ENCODE peak calls at places on chromosomes 12 and 14, in four cellular contexts. M, E, U and V are unnamed samples.
A peak's percentile ranks its signal among the peaks of the same experiment; 100 is the strongest.

GRCh38 chr12:8609061-8609570 is 3.5 kb downstream of the AICDA start:
- DNase-seq in M (no peak), E (no peak), U (peak; percentile 77), V (peak; percentile 63)

GRCh38 chr12:25458047-25458552 is 95.0 kb downstream of the LMNTD1 start:
- DNase-seq in M (no peak), E (no peak), U (peak; percentile 81), V (no peak)

GRCh38 chr12:71477609-71478008 is 38.0 kb downstream of the LGR5 start:
- DNase-seq in M (no peak), E (no peak), U (no peak), V (no peak)

GRCh38 chr14:105247715-105248367 is 492 bp upstream of the BTBD6 start:
- DNase-seq in M (no peak), E (no peak), U (no peak), V (no peak)

GRCh38 chr14:80850197-80850814 is 91.2 kb downstream of the CEP128 start:
- DNase-seq in M (no peak), E (no peak), U (peak; percentile 67), V (peak; percentile 6)

GRCh38 chr12:51011960-51012359 is 14.2 kb downstream of the SLC11A2 start:
- DNase-seq in M (no peak), E (no peak), U (no peak), V (no peak)

GRCh38 chr12:81395431-81395830 is 317.6 kb downstream of the ACSS3 start:
- DNase-seq in M (no peak), E (no peak), U (no peak), V (no peak)

GRCh38 chr12:132560831-132561783 is 49.3 kb downstream of the LRCOL1 start:
- DNase-seq in M (peak; percentile 72), E (no peak), U (peak; percentile 61), V (peak; percentile 93)

GRCh38 chr14:72909163-72909562 is 15.3 kb upstream of the DPF3 start:
- DNase-seq in M (no peak), E (no peak), U (no peak), V (no peak)

GRCh38 chr12:108371801-108372344 is 32.8 kb upstream of the CMKLR1 start:
- DNase-seq in M (no peak), E (peak; percentile 81), U (peak; percentile 56), V (no peak)

GRCh38 chr14:83733670-83734069 is 1796.3 kb upstream of the FLRT2 start:
- DNase-seq in M (no peak), E (no peak), U (no peak), V (no peak)

GRCh38 chr12:87678453-87678852 is 350.7 kb downstream of the C12orf50 start:
- DNase-seq in M (no peak), E (no peak), U (peak; percentile 66), V (no peak)

GRCh38 chr14:20429801-20430669 is 5.9 kb downstream of the KLHL33 start:
- DNase-seq in M (no peak), E (no peak), U (no peak), V (no peak)

GRCh38 chr14:65179918-65180724 is 77.8 kb upstream of the MAX start:
- DNase-seq in M (peak; percentile 82), E (peak; percentile 84), U (peak; percentile 90), V (peak; percentile 66)

GRCh38 chr14:36658091-36659009 is 3.3 kb upstream of the PAX9 start:
- DNase-seq in M (no peak), E (no peak), U (no peak), V (no peak)

GRCh38 chr12:107598906-107599305 is 86.7 kb upstream of the PWP1 start:
- DNase-seq in M (no peak), E (peak; percentile 11), U (no peak), V (no peak)

GRCh38 chr14:54366726-54367707 is 29.8 kb upstream of the CDKN3 start:
- DNase-seq in M (no peak), E (no peak), U (peak; percentile 86), V (peak; percentile 50)

GRCh38 chr12:126798449-126798848 is 1468.5 kb upstream of the TMEM132C start:
- DNase-seq in M (no peak), E (no peak), U (no peak), V (no peak)

GRCh38 chr12:7143564-7143963 is 13.4 kb downstream of the CLSTN3 start:
- DNase-seq in M (no peak), E (peak; percentile 45), U (no peak), V (no peak)

GRCh38 chr12:97960741-97961608 is 498.4 kb downstream of the RMST start:
- DNase-seq in M (no peak), E (no peak), U (peak; percentile 5), V (peak; percentile 35)

GRCh38 chr12:41100572-41100971 is 87.5 kb upstream of the PDZRN4 start:
- DNase-seq in M (no peak), E (no peak), U (no peak), V (no peak)

GRCh38 chr12:117466677-117467362 is 105.4 kb upstream of the NOS1 start:
- DNase-seq in M (no peak), E (no peak), U (no peak), V (no peak)

GRCh38 chr12:1644523-1645438 is 15.8 kb downstream of the WNT5B start:
- DNase-seq in M (no peak), E (peak; percentile 87), U (peak; percentile 84), V (no peak)

GRCh38 chr12:100267603-100268281 is 765 bp downstream of the SCYL2 start:
- DNase-seq in M (no peak), E (no peak), U (peak; percentile 51), V (peak; percentile 24)

GRCh38 chr14:103801459-103801858 is 45.9 kb downstream of the PPP1R13B start:
- DNase-seq in M (no peak), E (no peak), U (peak; percentile 51), V (no peak)

GRCh38 chr12:113185180-113186032 is at the start of the genes DDX54 and RITA1:
- DNase-seq in M (peak; percentile 91), E (peak; percentile 86), U (peak; percentile 83), V (peak; percentile 86)

DNA sequence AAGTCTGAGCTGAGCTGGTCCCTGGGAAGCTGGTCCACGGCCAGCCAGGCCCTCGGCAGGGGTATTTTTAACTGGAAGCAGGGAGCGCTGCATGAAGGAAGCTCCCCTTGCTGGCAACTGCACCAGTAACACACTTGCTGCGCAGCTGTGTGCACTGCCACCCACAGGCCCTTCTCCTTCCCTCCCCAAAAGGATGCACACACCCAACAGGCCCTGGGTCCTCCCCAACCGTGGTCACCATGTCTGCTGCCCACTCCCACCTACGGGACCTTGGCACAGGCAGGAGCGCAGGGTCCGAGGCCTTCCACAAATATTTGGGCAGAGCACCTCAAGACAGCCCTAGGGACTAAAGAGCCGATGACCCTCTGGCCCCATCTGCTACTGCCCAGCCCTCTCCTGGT is 157.0 kb upstream of the PRMT8 start:
- DNase-seq in M (no peak), E (no peak), U (no peak), V (no peak)
- TF ChIP-seq CTCF in M (no peak), E (no peak), U (no peak), V (no peak)

GRCh38 chr14:33918256-33918655 is 32.6 kb downstream of the EGLN3 start:
- DNase-seq in M (no peak), E (no peak), U (peak; percentile 15), V (no peak)
- TF ChIP-seq CTCF in M (no peak), E (no peak), U (no peak), V (no peak)

GRCh38 chr14:100899841-100900771 is 3.4 kb downstream of the RTL1 start:
- DNase-seq in M (no peak), E (peak; percentile 42), U (no peak), V (no peak)
- TF ChIP-seq CTCF in M (no peak), E (no peak), U (no peak), V (no peak)

DNA sequence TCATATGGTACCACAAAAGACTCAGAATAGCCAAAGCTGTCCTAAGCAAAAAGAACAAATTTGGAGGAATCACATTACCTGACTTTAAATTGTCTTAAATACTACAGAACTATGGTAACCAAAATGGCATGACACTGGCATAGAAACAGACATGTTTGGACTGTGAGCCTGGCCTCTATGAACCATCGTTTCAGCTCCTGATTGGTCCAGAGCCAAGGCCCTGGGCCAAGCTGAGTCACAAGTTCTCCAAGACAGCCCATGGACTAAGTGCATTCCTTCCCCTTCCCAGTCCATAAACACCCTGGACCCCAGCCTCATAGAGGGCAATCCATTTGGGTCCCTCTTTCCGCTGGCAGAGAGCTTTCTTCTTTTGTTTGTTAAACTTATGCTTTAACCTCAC is 12.1 kb upstream of the PRR4 start:
- DNase-seq in M (no peak), E (no peak), U (no peak), V (no peak)
- TF ChIP-seq CTCF in M (no peak), E (no peak), U (no peak), V (no peak)

GRCh38 chr14:49767473-49768300 is at the start of gene KLHDC2:
- DNase-seq in M (peak; percentile 93), E (peak; percentile 94), U (peak; percentile 94), V (peak; percentile 94)
- TF ChIP-seq CTCF in M (peak; percentile 2), E (peak; percentile 24), U (no peak), V (peak; percentile 60)

GRCh38 chr14:63045234-63045611 is at the start of gene KCNH5:
- DNase-seq in M (peak; percentile 19), E (no peak), U (peak; percentile 39), V (no peak)
- TF ChIP-seq CTCF in M (no peak), E (no peak), U (no peak), V (no peak)

DNA sequence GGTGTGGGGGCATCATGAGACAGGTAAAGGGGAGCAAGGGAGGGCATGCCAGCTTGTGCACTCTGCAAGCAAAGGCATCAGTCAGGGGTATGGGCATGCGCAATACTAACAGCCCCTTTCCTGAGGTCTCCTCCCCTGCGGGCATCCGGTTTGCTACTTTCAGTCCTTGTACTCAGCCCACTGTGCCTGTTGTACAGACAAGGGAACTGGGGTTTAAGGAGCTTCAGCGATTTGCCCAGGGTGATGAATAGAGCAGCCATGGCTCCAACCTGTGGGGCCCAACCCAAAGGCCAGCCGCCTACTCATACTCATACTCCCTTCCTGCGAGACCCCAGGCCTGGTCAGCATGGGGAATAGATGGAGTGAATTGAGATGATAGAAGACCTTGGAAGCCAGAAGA is 66.7 kb downstream of the GALNT16 start:
- DNase-seq in M (no peak), E (no peak), U (no peak), V (no peak)
- TF ChIP-seq CTCF in M (no peak), E (no peak), U (no peak), V (no peak)

DNA sequence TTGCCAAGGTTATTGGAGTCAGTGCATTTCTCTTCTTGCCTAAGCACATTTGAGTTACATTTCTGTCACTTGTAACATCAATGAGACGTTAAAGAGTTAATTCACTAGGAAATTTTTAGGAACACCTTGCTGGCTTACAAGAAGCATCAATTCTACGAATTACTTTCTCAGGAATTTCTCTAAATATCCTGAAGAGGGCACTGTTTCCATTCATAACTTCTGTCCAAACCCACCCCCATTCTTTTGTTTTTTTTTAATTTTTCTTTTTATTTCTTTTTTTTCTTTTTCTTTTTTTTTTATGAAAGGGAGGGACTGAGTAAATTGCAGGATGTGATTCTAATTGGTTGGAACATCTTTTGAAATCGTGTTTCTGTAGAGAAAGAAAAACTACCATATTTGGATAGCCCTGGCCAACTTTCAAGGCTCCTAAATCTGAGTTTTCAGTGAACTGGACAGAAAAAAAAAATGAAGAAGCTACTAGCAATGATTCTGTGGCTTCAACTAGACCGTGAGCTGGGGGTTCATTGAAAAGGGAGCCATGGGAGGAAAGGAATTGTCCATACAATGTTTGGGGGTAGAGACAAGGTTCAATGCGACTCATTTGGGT is 285.3 kb downstream of the DAD1 start:
- DNase-seq in M (no peak), E (no peak), U (peak; percentile 18), V (peak; percentile 24)
- TF ChIP-seq CTCF in M (peak; percentile 49), E (peak; percentile 51), U (peak; percentile 45), V (no peak)